ENCODE peak calls at places on chromosomes 11 and 22, in ten cellular contexts. F is hepatocyte; H is brain microvascular endothelial cell; K is EL; B is AG10803; G is NCI-H2081; I is activated CD4-positive, alpha-beta T cell treated with anti-CD3 and anti-CD28 coated beads for 24 hours; U is activated naive CD4-positive, alpha-beta T cell treated with Interleukin-2 at 50 U/mL for 16 hours; P is Right ventricle myocardium superior; V is stimulated activated CD4-positive, alpha-beta T cell treated with anti-CD3 and anti-CD28 coated beads, Interleukin-2, amount 100 ng/mL, for 48 hours. N is an unnamed sample.

GRCh38 chr11:95892892-95893570 is 30.9 kb downstream of the MTMR2 start:
- DNase-seq in V (no peak), B (no peak), F (peak; percentile 14), G (no peak), I (no peak), P (no peak), H (no peak), K (no peak), U (no peak), N (no peak)

GRCh38 chr11:19873730-19874129 is 161.1 kb downstream of the NAV2 start:
- DNase-seq in I (no peak), H (no peak), U (no peak), B (no peak), F (no peak), P (no peak), K (no peak), G (no peak), V (no peak), N (no peak)

GRCh38 chr11:1553808-1554594 is 18.1 kb downstream of the DUSP8 start:
- DNase-seq in G (no peak), F (peak; percentile 81), V (no peak), H (no peak), B (no peak), K (no peak), I (no peak), P (peak; percentile 40), U (no peak), N (no peak)

GRCh38 chr11:126573325-126574076 is 218.0 kb downstream of the ST3GAL4 start:
- DNase-seq in G (peak; percentile 35), H (no peak), U (no peak), K (no peak), V (no peak), P (no peak), I (no peak), F (no peak), B (no peak), N (no peak)

GRCh38 chr22:34917239-34917638 is 148.7 kb upstream of the ISX start:
- DNase-seq in P (no peak), H (no peak), G (no peak), V (no peak), I (no peak), K (peak; percentile 8), U (no peak), F (no peak), B (peak; percentile 41), N (no peak)

GRCh38 chr11:33116535-33116934 is 44.7 kb downstream of the CSTF3 start:
- DNase-seq in K (no peak), V (no peak), I (no peak), P (no peak), B (no peak), G (no peak), U (no peak), F (peak; percentile 18), H (no peak), N (no peak)

GRCh38 chr22:32407332-32407731 is 4.7 kb downstream of the RTCB start:
- DNase-seq in U (no peak), H (no peak), V (no peak), P (no peak), K (no peak), F (no peak), G (no peak), I (no peak), B (no peak), N (peak; percentile 22)

GRCh38 chr11:2860636-2861035 is 24.9 kb downstream of the CDKN1C start:
- DNase-seq in G (no peak), U (no peak), I (no peak), H (peak; percentile 7), F (peak; percentile 86), P (no peak), K (peak; percentile 50), B (no peak), V (no peak), N (no peak)

GRCh38 chr22:46807458-46807857 is 45.0 kb downstream of the TBC1D22A start:
- DNase-seq in H (no peak), G (no peak), K (no peak), F (no peak), I (no peak), B (no peak), V (no peak), P (no peak), U (no peak), N (no peak)

GRCh38 chr11:109680127-109680526 is 258.1 kb downstream of the C11orf87 start:
- DNase-seq in P (no peak), V (no peak), I (no peak), H (peak; percentile 37), B (peak; percentile 15), U (no peak), F (no peak), G (no peak), K (peak; percentile 55), N (no peak)

GRCh38 chr11:99080154-99080553 is 59.4 kb downstream of the CNTN5 start:
- DNase-seq in F (no peak), G (no peak), P (no peak), I (no peak), B (no peak), K (no peak), U (no peak), V (no peak), H (no peak), N (no peak)

GRCh38 chr11:32034149-32034548 is 56.7 kb upstream of the RCN1 start:
- DNase-seq in K (peak; percentile 99), H (peak; percentile 99), B (peak; percentile 100), F (no peak), U (no peak), G (no peak), I (no peak), V (no peak), P (no peak), N (no peak)

GRCh38 chr11:93474122-93474521 is 69.1 kb downstream of the SMCO4 start:
- DNase-seq in V (no peak), H (no peak), F (no peak), B (no peak), U (no peak), I (no peak), K (no peak), G (no peak), P (no peak), N (no peak)

GRCh38 chr22:25880524-25880923 is 138.5 kb downstream of the MYO18B start:
- DNase-seq in B (no peak), I (no peak), K (no peak), G (no peak), P (no peak), U (no peak), V (no peak), H (no peak), F (no peak), N (no peak)

GRCh38 chr11:119807402-119807801 is 78.4 kb upstream of the NECTIN1 start:
- DNase-seq in U (no peak), B (no peak), F (no peak), V (no peak), P (no peak), H (no peak), G (no peak), I (no peak), K (no peak), N (no peak)

GRCh38 chr11:120632579-120632978 is 121.0 kb downstream of the GRIK4 start:
- DNase-seq in F (no peak), P (no peak), H (no peak), G (no peak), I (no peak), K (no peak), V (no peak), B (no peak), U (no peak), N (no peak)

GRCh38 chr11:25423436-25424184 is 908.3 kb upstream of the ANO3 start:
- DNase-seq in U (no peak), B (no peak), I (no peak), V (no peak), G (no peak), H (peak; percentile 20), P (no peak), F (no peak), K (no peak), N (no peak)

GRCh38 chr22:21876486-21877176 is 9.2 kb upstream of the MAPK1 start:
- DNase-seq in I (peak; percentile 11), P (no peak), V (peak; percentile 30), U (peak; percentile 44), F (no peak), K (peak; percentile 48), G (no peak), H (peak; percentile 38), B (peak; percentile 57), N (peak; percentile 24)

GRCh38 chr11:41459602-41460405 is at the start of gene LRRC4C:
- DNase-seq in B (no peak), I (no peak), U (no peak), H (no peak), P (no peak), F (no peak), G (no peak), V (no peak), K (no peak), N (no peak)

GRCh38 chr11:100356035-100356434 is 331.1 kb upstream of the ARHGAP42 start:
- DNase-seq in H (no peak), B (no peak), U (no peak), P (no peak), G (no peak), I (no peak), K (no peak), F (no peak), V (no peak), N (no peak)

GRCh38 chr22:36331306-36331911 is 56.4 kb downstream of the MYH9 start:
- DNase-seq in F (peak; percentile 88), B (peak; percentile 90), I (peak; percentile 60), H (peak; percentile 92), G (no peak), U (peak; percentile 77), P (peak; percentile 89), K (peak; percentile 98), V (peak; percentile 63), N (no peak)

GRCh38 chr11:332651-333480 is 12.2 kb upstream of the IFITM3 start:
- DNase-seq in K (no peak), V (no peak), I (no peak), H (no peak), P (no peak), B (no peak), F (no peak), U (no peak), G (no peak), N (no peak)

GRCh38 chr22:42688914-42689275 is 31.8 kb downstream of the A4GALT start:
- DNase-seq in U (no peak), H (no peak), V (no peak), G (no peak), I (no peak), B (no peak), F (no peak), P (no peak), K (no peak), N (no peak)

GRCh38 chr11:116876656-116877055 is 39.2 kb upstream of the APOA1 start:
- DNase-seq in I (no peak), B (no peak), V (no peak), P (no peak), K (no peak), H (no peak), F (no peak), G (no peak), U (no peak), N (no peak)

GRCh38 chr22:23862103-23862502 is 4.4 kb downstream of the SLC2A11 start:
- DNase-seq in I (no peak), P (no peak), G (peak; percentile 36), F (peak; percentile 50), B (peak; percentile 43), H (peak; percentile 34), V (peak; percentile 18), U (peak; percentile 42), K (peak; percentile 53), N (no peak)

GRCh38 chr11:61066645-61067044 is 35.6 kb upstream of the CD5 start:
- DNase-seq in K (no peak), U (no peak), G (no peak), V (no peak), F (no peak), P (no peak), I (no peak), B (no peak), H (no peak), N (no peak)

GRCh38 chr22:30872282-30873041 is 96.1 kb downstream of the MORC2 start:
- DNase-seq in H (no peak), G (no peak), B (no peak), V (no peak), P (no peak), F (no peak), I (no peak), K (no peak), U (no peak), N (peak; percentile 30)

GRCh38 chr11:128789497-128790080 is 77.5 kb downstream of the KCNJ1 start:
- DNase-seq in K (no peak), F (no peak), B (no peak), H (no peak), V (no peak), P (no peak), U (no peak), G (no peak), I (no peak), N (no peak)